ENCODE peak calls at places on chromosomes 1 and 21, in nine cellular contexts. G is left lung, O is body of pancreas, E is lower lobe of right lung, B is suprapubic skin, I is AG10803, F is pancreas, N is epithelial cell of esophagus, A is PC-9. S is an unnamed sample.

GRCh38 chr1:77232829-77233228 is 13.6 kb upstream of the PIGK start:
- DNase-seq in G (no peak), O (no peak), E (no peak), B (no peak), I (no peak), F (no peak), N (no peak), A (no peak), S (no peak)

GRCh38 chr1:24417681-24418080 is 2.1 kb downstream of the NIPAL3 start:
- DNase-seq in G (no peak), O (no peak), E (no peak), B (no peak), I (peak), F (no peak), N (peak), A (no peak), S (no peak)

GRCh38 chr1:221435510-221435909 is 306.4 kb downstream of the DUSP10 start:
- DNase-seq in G (no peak), O (no peak), E (no peak), B (no peak), I (peak), F (no peak), N (peak), A (no peak), S (no peak)

GRCh38 chr1:165773324-165773965 is 4.8 kb upstream of the TMCO1 start:
- DNase-seq in G (no peak), O (no peak), E (no peak), B (no peak), I (peak), F (no peak), N (peak), A (peak), S (no peak)

GRCh38 chr1:228977307-228977706 is 242.0 kb downstream of the RHOU start:
- DNase-seq in G (no peak), O (no peak), E (no peak), B (no peak), I (no peak), F (no peak), N (no peak), A (no peak), S (no peak)

GRCh38 chr1:208534604-208534907 is 290.4 kb upstream of the PLXNA2 start:
- DNase-seq in G (no peak), O (no peak), E (no peak), B (no peak), I (peak), F (no peak), N (no peak), A (no peak), S (no peak)

GRCh38 chr1:174308604-174309003 is 139.2 kb upstream of the GPR52 start:
- DNase-seq in G (no peak), O (no peak), E (no peak), B (no peak), I (no peak), F (no peak), N (no peak), A (no peak), S (no peak)

GRCh38 chr1:87478231-87478630 is 149.6 kb downstream of the LMO4 start:
- DNase-seq in G (no peak), O (no peak), E (no peak), B (no peak), I (peak), F (no peak), N (peak), A (no peak), S (no peak)

GRCh38 chr1:92934395-92935378 is 26.6 kb downstream of the DIPK1A start:
- DNase-seq in G (peak), O (no peak), E (no peak), B (no peak), I (peak), F (no peak), N (peak), A (peak), S (no peak)

GRCh38 chr1:92315766-92316413 is 17.0 kb downstream of the RPAP2 start:
- DNase-seq in G (no peak), O (no peak), E (no peak), B (no peak), I (no peak), F (no peak), N (no peak), A (no peak), S (no peak)

GRCh38 chr1:207298186-207298585 is 23.3 kb upstream of the CD55 start:
- DNase-seq in G (no peak), O (no peak), E (no peak), B (no peak), I (no peak), F (no peak), N (no peak), A (no peak), S (no peak)

GRCh38 chr1:51272916-51273315 is 36.8 kb downstream of the RNF11 start:
- DNase-seq in G (no peak), O (no peak), E (no peak), B (no peak), I (no peak), F (no peak), N (no peak), A (no peak), S (no peak)

GRCh38 chr1:214349781-214350180 is 68.8 kb downstream of the SMYD2 start:
- DNase-seq in G (no peak), O (no peak), E (no peak), B (no peak), I (peak), F (no peak), N (no peak), A (peak), S (no peak)

GRCh38 chr1:54016343-54017282 is 1.4 kb downstream of the LDLRAD1 start:
- DNase-seq in G (peak), O (no peak), E (peak), B (peak), I (peak), F (no peak), N (peak), A (peak), S (no peak)

GRCh38 chr1:55589656-55590297 is 374.6 kb upstream of the USP24 start:
- DNase-seq in G (no peak), O (no peak), E (no peak), B (no peak), I (peak), F (no peak), N (peak), A (no peak), S (no peak)

GRCh38 chr1:201850053-201850397 is 21.1 kb downstream of the IPO9 start:
- DNase-seq in G (peak), O (no peak), E (no peak), B (no peak), I (peak), F (no peak), N (peak), A (peak), S (no peak)

GRCh38 chr1:8567146-8567545 is 249.2 kb downstream of the SLC45A1 start:
- DNase-seq in G (no peak), O (no peak), E (no peak), B (no peak), I (no peak), F (no peak), N (peak), A (no peak), S (no peak)

GRCh38 chr1:208581252-208581651 is 337.1 kb upstream of the PLXNA2 start:
- DNase-seq in G (no peak), O (no peak), E (no peak), B (no peak), I (no peak), F (no peak), N (no peak), A (no peak), S (no peak)

GRCh38 chr1:101238681-101239094 is 1.9 kb downstream of the S1PR1 start:
- DNase-seq in G (peak), O (peak), E (peak), B (peak), I (peak), F (peak), N (peak), A (peak), S (peak)

GRCh38 chr1:101236546-101237228 is at the start of gene S1PR1:
- DNase-seq in G (peak), O (peak), E (peak), B (peak), I (peak), F (peak), N (peak), A (no peak), S (peak)

GRCh38 chr1:101238041-101238515 is 1.3 kb downstream of the S1PR1 start:
- DNase-seq in G (no peak), O (no peak), E (peak), B (no peak), I (peak), F (no peak), N (no peak), A (no peak), S (peak)

GRCh38 chr1:101235696-101236545 is 898 bp upstream of the S1PR1 start:
- DNase-seq in G (peak), O (peak), E (peak), B (no peak), I (peak), F (peak), N (peak), A (peak), S (peak)

GRCh38 chr1:101237229-101237837 is 514 bp downstream of the S1PR1 start:
- DNase-seq in G (no peak), O (no peak), E (no peak), B (no peak), I (peak), F (no peak), N (peak), A (no peak), S (no peak)
- TF ChIP-seq CTCF in G (no peak), O (no peak), E (no peak), B (no peak), I (peak), F (no peak), N (no peak), A (no peak), S (no peak)

GRCh38 chr21:20946701-20947100 is 51.5 kb upstream of the NCAM2 start:
- DNase-seq in G (no peak), O (no peak), E (no peak), B (no peak), I (no peak), F (no peak), N (no peak), A (no peak), S (no peak)

DNA sequence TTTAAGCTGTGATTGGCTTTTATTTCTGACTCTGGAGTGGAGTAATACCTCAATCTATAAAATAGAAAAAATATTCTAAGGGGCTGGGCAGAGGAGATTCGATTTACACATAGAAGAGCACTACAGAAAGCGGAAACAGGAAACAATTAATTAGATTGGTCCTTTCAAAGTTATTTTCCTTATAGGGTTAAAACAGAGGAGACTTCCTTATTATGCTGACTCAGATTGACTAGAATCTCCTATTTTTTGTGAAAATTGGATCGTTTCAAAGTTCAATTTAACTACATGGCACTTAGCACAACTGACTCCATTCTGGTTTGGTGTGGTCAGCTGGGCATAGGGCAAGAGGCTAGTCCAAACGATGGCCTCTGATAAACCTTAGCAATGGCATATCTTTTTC is 48.3 kb upstream of the NCAM2 start:
- DNase-seq in G (no peak), O (no peak), E (no peak), B (no peak), I (no peak), F (no peak), N (no peak), A (no peak), S (no peak)
- H3K4me3 ChIP-seq in G (no peak), O (no peak), E (no peak), B (no peak), I (no peak), F (no peak), N (no peak), A (no peak), S (no peak)

GRCh38 chr21:46477765-46478164 is 19.1 kb downstream of the DIP2A start:
- DNase-seq in G (no peak), O (no peak), E (no peak), B (no peak), I (peak), F (no peak), N (peak), A (peak), S (no peak)
- TF ChIP-seq CTCF in G (no peak), O (no peak), E (no peak), B (no peak), I (no peak), F (no peak), N (no peak), A (no peak), S (no peak)

GRCh38 chr1:218350022-218350525 is 4.9 kb downstream of the TGFB2 start:
- DNase-seq in G (no peak), O (no peak), E (no peak), B (no peak), I (no peak), F (no peak), N (no peak), A (no peak), S (no peak)

GRCh38 chr1:218351617-218352438 is 6.7 kb downstream of the TGFB2 start:
- DNase-seq in G (no peak), O (no peak), E (no peak), B (no peak), I (no peak), F (no peak), N (peak), A (no peak), S (peak)

GRCh38 chr1:218350909-218351616 is 5.9 kb downstream of the TGFB2 start:
- DNase-seq in G (no peak), O (no peak), E (no peak), B (no peak), I (peak), F (no peak), N (no peak), A (no peak), S (no peak)

GRCh38 chr1:218355269-218355668 is 10.1 kb downstream of the TGFB2 start:
- DNase-seq in G (no peak), O (no peak), E (no peak), B (no peak), I (no peak), F (no peak), N (no peak), A (no peak), S (no peak)

DNA sequence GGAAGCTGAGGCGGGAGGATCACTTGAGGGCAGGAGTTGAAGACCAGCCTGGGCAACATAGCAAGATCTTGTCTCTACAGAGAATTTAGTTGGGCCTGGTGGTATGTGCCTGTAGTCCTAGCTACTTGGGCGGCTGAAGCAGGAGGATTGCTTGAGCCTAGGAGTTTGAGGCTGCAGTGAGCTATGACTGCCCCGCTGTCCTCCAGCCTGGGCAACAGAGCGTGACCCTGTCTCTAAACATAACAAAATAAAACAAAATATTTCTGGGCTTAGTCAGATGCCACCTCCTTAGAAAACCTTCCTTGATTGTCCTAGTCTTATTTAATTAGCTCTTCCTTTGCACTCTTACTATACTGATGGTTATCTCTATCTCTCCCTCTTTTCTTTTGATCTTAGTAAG is 8.5 kb downstream of the TGFB2 start:
- DNase-seq in G (no peak), O (no peak), E (no peak), B (no peak), I (no peak), F (no peak), N (no peak), A (peak), S (no peak)
- H3K4me3 ChIP-seq in G (no peak), O (no peak), E (no peak), B (no peak), I (no peak), F (no peak), N (no peak), A (no peak), S (no peak)

GRCh38 chr1:20654104-20654690 is 7.0 kb downstream of the DDOST start:
- DNase-seq in G (no peak), O (no peak), E (no peak), B (no peak), I (no peak), F (no peak), N (no peak), A (no peak), S (no peak)
- TF ChIP-seq CTCF in G (no peak), O (no peak), E (no peak), B (no peak), I (no peak), F (no peak), N (no peak), A (no peak), S (no peak)